ENCODE peak calls at places on chromosomes 16 and 17, in six cellular contexts. One of them, this sample, is unnamed. For H3K9me3, the result is how much of the 10 kb centered on the place peaks cover.

GRCh38 chr16:29789775-29790182 is 772 bp upstream of the KIF22 start:
- DNase-seq in K562: no peak
- DNase-seq in GM12878: no peak
- DNase-seq in H1: no peak
- DNase-seq in HepG2: no peak
- DNase-seq in HCT116: no peak
- DNase-seq in this sample: no peak

GRCh38 chr16:46971271-46971670 is 2.2 kb downstream of the DNAJA2 start:
- DNase-seq in H1: no peak
- DNase-seq in GM12878: no peak
- DNase-seq in HCT116: no peak
- DNase-seq in HepG2: no peak
- DNase-seq in K562: no peak
- DNase-seq in this sample: no peak

GRCh38 chr17:65593870-65594584 is 32.6 kb upstream of the AXIN2 start:
- DNase-seq in H1: no peak
- DNase-seq in HepG2: no peak
- DNase-seq in HCT116: no peak
- DNase-seq in K562: no peak
- DNase-seq in GM12878: no peak
- DNase-seq in this sample: no peak

GRCh38 chr16:86424413-86424812 is 85.9 kb upstream of the FOXF1 start:
- DNase-seq in GM12878: no peak
- DNase-seq in HepG2: no peak
- DNase-seq in K562: no peak
- DNase-seq in HCT116: no peak
- DNase-seq in H1: no peak
- DNase-seq in this sample: peak

GRCh38 chr16:27495191-27495590 is 54.5 kb downstream of the GTF3C1 start:
- DNase-seq in GM12878: no peak
- DNase-seq in HepG2: no peak
- DNase-seq in H1: no peak
- DNase-seq in K562: no peak
- DNase-seq in HCT116: no peak
- DNase-seq in this sample: no peak

GRCh38 chr17:48954300-48954755 is 9.7 kb upstream of the SNF8 start:
- DNase-seq in HCT116: peak
- DNase-seq in K562: peak
- DNase-seq in H1: peak
- DNase-seq in GM12878: no peak
- DNase-seq in HepG2: peak
- DNase-seq in this sample: peak

GRCh38 chr16:57795431-57795878 is 6.8 kb downstream of the KIFC3 start:
- DNase-seq in HepG2: peak
- DNase-seq in H1: peak
- DNase-seq in HCT116: peak
- DNase-seq in K562: peak
- DNase-seq in GM12878: no peak
- DNase-seq in this sample: peak

GRCh38 chr16:383326-384020 is 1.7 kb upstream of the PGAP6 start:
- DNase-seq in HCT116: peak
- DNase-seq in GM12878: peak
- DNase-seq in K562: no peak
- DNase-seq in H1: peak
- DNase-seq in HepG2: no peak
- DNase-seq in this sample: no peak

GRCh38 chr16:77332792-77333191 is 102.0 kb downstream of the ADAMTS18 start:
- DNase-seq in GM12878: no peak
- DNase-seq in HCT116: no peak
- DNase-seq in HepG2: no peak
- DNase-seq in H1: no peak
- DNase-seq in K562: no peak
- DNase-seq in this sample: no peak

GRCh38 chr16:81714593-81714992 is 64.5 kb upstream of the PLCG2 start:
- DNase-seq in H1: no peak
- DNase-seq in HepG2: no peak
- DNase-seq in GM12878: no peak
- DNase-seq in K562: no peak
- DNase-seq in HCT116: no peak
- DNase-seq in this sample: no peak

GRCh38 chr16:11913425-11914079 is 2.2 kb downstream of the GSPT1 start:
- DNase-seq in HepG2: no peak
- DNase-seq in GM12878: no peak
- DNase-seq in HCT116: no peak
- DNase-seq in H1: no peak
- DNase-seq in K562: no peak
- DNase-seq in this sample: no peak

GRCh38 chr17:4607773-4608187 is 23.5 kb downstream of the SMTNL2 start:
- DNase-seq in HepG2: no peak
- DNase-seq in HCT116: no peak
- DNase-seq in H1: no peak
- DNase-seq in GM12878: no peak
- DNase-seq in K562: peak
- DNase-seq in this sample: no peak

GRCh38 chr17:80603380-80603779 is 58.7 kb downstream of the RPTOR start:
- DNase-seq in HCT116: no peak
- DNase-seq in H1: no peak
- DNase-seq in HepG2: no peak
- DNase-seq in GM12878: no peak
- DNase-seq in K562: no peak
- DNase-seq in this sample: no peak

GRCh38 chr17:56876766-56877179 is 37.1 kb downstream of the TRIM25 start:
- DNase-seq in H1: no peak
- DNase-seq in K562: peak
- DNase-seq in GM12878: no peak
- DNase-seq in HepG2: no peak
- DNase-seq in HCT116: no peak
- DNase-seq in this sample: no peak

GRCh38 chr16:11276880-11277593 is 757 bp upstream of the PRM2 start:
- DNase-seq in HCT116: no peak
- DNase-seq in HepG2: no peak
- DNase-seq in H1: no peak
- DNase-seq in K562: no peak
- DNase-seq in GM12878: no peak
- DNase-seq in this sample: no peak

GRCh38 chr16:49498241-49499017 is 124.8 kb downstream of the C16orf78 start:
- DNase-seq in H1: no peak
- DNase-seq in K562: no peak
- DNase-seq in HCT116: no peak
- DNase-seq in GM12878: no peak
- DNase-seq in HepG2: no peak
- DNase-seq in this sample: no peak

GRCh38 chr17:27958708-27959381 is 65.7 kb upstream of the LYRM9 start:
- DNase-seq in HepG2: no peak
- DNase-seq in H1: no peak
- DNase-seq in HCT116: no peak
- DNase-seq in K562: no peak
- DNase-seq in GM12878: no peak
- DNase-seq in this sample: peak

GRCh38 chr17:77877019-77877418 is 81.5 kb upstream of the TNRC6C start:
- DNase-seq in HCT116: no peak
- DNase-seq in H1: no peak
- DNase-seq in HepG2: no peak
- DNase-seq in GM12878: no peak
- DNase-seq in K562: no peak
- DNase-seq in this sample: no peak

GRCh38 chr17:64230551-64231408 is 32.3 kb downstream of the TEX2 start:
- DNase-seq in GM12878: no peak
- DNase-seq in HepG2: no peak
- DNase-seq in K562: no peak
- DNase-seq in H1: no peak
- DNase-seq in HCT116: no peak
- DNase-seq in this sample: no peak

GRCh38 chr17:6279659-6280058 is 155.3 kb downstream of the AIPL1 start:
- DNase-seq in HepG2: peak
- DNase-seq in GM12878: no peak
- DNase-seq in H1: peak
- DNase-seq in HCT116: peak
- DNase-seq in K562: no peak
- DNase-seq in this sample: peak

GRCh38 chr16:58679763-58680162 is 4.8 kb downstream of the SLC38A7 start:
- DNase-seq in HCT116: no peak
- DNase-seq in H1: no peak
- DNase-seq in GM12878: no peak
- DNase-seq in HepG2: no peak
- DNase-seq in K562: no peak
- DNase-seq in this sample: no peak

GRCh38 chr17:11264183-11264871 is 23.3 kb downstream of the SHISA6 start:
- DNase-seq in HCT116: peak
- DNase-seq in K562: peak
- DNase-seq in H1: no peak
- DNase-seq in GM12878: no peak
- DNase-seq in HepG2: peak
- DNase-seq in this sample: no peak

GRCh38 chr17:42535400-42536047 is 517 bp upstream of the NAGLU start:
- DNase-seq in H1: no peak
- DNase-seq in GM12878: no peak
- DNase-seq in K562: no peak
- DNase-seq in HepG2: no peak
- DNase-seq in HCT116: no peak
- DNase-seq in this sample: no peak

GRCh38 chr17:65588194-65588808 is 26.9 kb upstream of the AXIN2 start:
- DNase-seq in K562: peak
- DNase-seq in HCT116: peak
- DNase-seq in HepG2: peak
- DNase-seq in GM12878: no peak
- DNase-seq in H1: no peak
- DNase-seq in this sample: no peak

GRCh38 chr17:77421635-77421982 is 280.8 kb downstream of the SEC14L1 start:
- DNase-seq in HepG2: no peak
- DNase-seq in K562: no peak
- DNase-seq in H1: no peak
- DNase-seq in GM12878: no peak
- DNase-seq in HCT116: no peak
- DNase-seq in this sample: no peak

GRCh38 chr16:3458852-3459361 is 15.4 kb downstream of the NAA60 start:
- DNase-seq in K562: no peak
- DNase-seq in H1: no peak
- DNase-seq in HepG2: peak
- DNase-seq in HCT116: no peak
- DNase-seq in GM12878: no peak
- DNase-seq in this sample: no peak

GRCh38 chr16:51133130-51133529 is 17.9 kb downstream of the SALL1 start:
- DNase-seq in HCT116: no peak
- DNase-seq in GM12878: no peak
- DNase-seq in H1: peak
- DNase-seq in HepG2: no peak
- DNase-seq in K562: no peak
- DNase-seq in this sample: no peak

GRCh38 chr16:30409125-30410060 is 2.0 kb downstream of the ZNF771 start:
- DNase-seq in GM12878: peak
- DNase-seq in H1: peak
- DNase-seq in HepG2: peak
- DNase-seq in K562: peak
- DNase-seq in HCT116: peak
- DNase-seq in this sample: peak

GRCh38 chr17:20159406-20160075 is 150.4 kb downstream of the SPECC1 start:
- DNase-seq in HCT116: no peak
- DNase-seq in HepG2: no peak
- DNase-seq in GM12878: no peak
- DNase-seq in H1: no peak
- DNase-seq in K562: no peak
- DNase-seq in this sample: no peak

GRCh38 chr16:56382901-56383355 is 42.4 kb downstream of the AMFR start:
- DNase-seq in K562: no peak
- DNase-seq in HepG2: peak
- DNase-seq in HCT116: no peak
- DNase-seq in H1: no peak
- DNase-seq in GM12878: no peak
- DNase-seq in this sample: no peak
- H3K9me3 ChIP-seq in K562: under half
- H3K9me3 ChIP-seq in HepG2: under half
- H3K9me3 ChIP-seq in HCT116: under half
- H3K9me3 ChIP-seq in H1: under half
- H3K9me3 ChIP-seq in GM12878: under half
- H3K9me3 ChIP-seq in this sample: under half

GRCh38 chr17:78884148-78884870 is 18.7 kb downstream of the CEP295NL start:
- DNase-seq in HepG2: no peak
- DNase-seq in K562: no peak
- DNase-seq in HCT116: no peak
- DNase-seq in GM12878: no peak
- DNase-seq in H1: peak
- DNase-seq in this sample: no peak
- TF ChIP-seq ZNF274 in HepG2: no peak
- TF ChIP-seq ZNF274 in K562: no peak
- TF ChIP-seq ZNF274 in HCT116: no peak
- TF ChIP-seq ZNF274 in GM12878: no peak
- TF ChIP-seq ZNF274 in H1: no peak
- TF ChIP-seq ZNF274 in this sample: no peak

GRCh38 chr16:35365675-35366074 is 1906.3 kb downstream of the TP53TG3F start:
- DNase-seq in GM12878: no peak
- DNase-seq in HCT116: no peak
- DNase-seq in HepG2: no peak
- DNase-seq in K562: no peak
- DNase-seq in H1: no peak
- DNase-seq in this sample: no peak

GRCh38 chr16:35370617-35371016 is 1911.2 kb downstream of the TP53TG3F start:
- DNase-seq in GM12878: no peak
- DNase-seq in HCT116: no peak
- DNase-seq in K562: no peak
- DNase-seq in H1: no peak
- DNase-seq in HepG2: no peak
- DNase-seq in this sample: no peak
- H3K9me3 ChIP-seq in GM12878: under half
- H3K9me3 ChIP-seq in HCT116: under half
- H3K9me3 ChIP-seq in K562: under half
- H3K9me3 ChIP-seq in H1: half or more
- H3K9me3 ChIP-seq in HepG2: half or more
- H3K9me3 ChIP-seq in this sample: under half

GRCh38 chr17:72811976-72812687 is 280.4 kb downstream of the SLC39A11 start:
- DNase-seq in H1: no peak
- DNase-seq in HCT116: no peak
- DNase-seq in K562: no peak
- DNase-seq in GM12878: no peak
- DNase-seq in HepG2: no peak
- DNase-seq in this sample: no peak

GRCh38 chr17:72810991-72811508 is 281.4 kb downstream of the SLC39A11 start:
- DNase-seq in H1: no peak
- DNase-seq in GM12878: no peak
- DNase-seq in K562: no peak
- DNase-seq in HepG2: no peak
- DNase-seq in HCT116: no peak
- DNase-seq in this sample: no peak

GRCh38 chr17:72816406-72816805 is 276.1 kb downstream of the SLC39A11 start:
- DNase-seq in K562: no peak
- DNase-seq in GM12878: no peak
- DNase-seq in H1: no peak
- DNase-seq in HepG2: no peak
- DNase-seq in HCT116: no peak
- DNase-seq in this sample: no peak

DNA sequence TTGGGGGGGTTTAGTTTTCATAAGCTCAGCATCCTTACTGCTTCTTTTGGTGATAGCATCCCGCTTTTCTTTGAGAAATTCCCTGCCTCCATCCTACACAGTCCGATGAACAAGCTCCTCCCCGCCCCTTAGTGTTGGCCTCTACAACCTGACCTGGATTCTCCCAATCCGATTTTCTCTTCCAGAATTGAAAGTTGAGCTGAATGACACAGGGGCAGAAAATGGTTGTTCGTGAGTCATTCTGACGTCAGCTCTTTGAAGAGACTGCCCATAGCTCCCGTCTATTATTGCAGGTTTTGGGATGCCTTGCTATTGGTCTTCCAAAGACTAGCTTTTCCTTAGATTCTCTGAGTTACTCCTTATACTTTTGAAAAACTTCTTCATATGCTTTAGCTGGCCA is 279.7 kb downstream of the SLC39A11 start:
- DNase-seq in K562: no peak
- DNase-seq in HepG2: no peak
- DNase-seq in HCT116: peak
- DNase-seq in GM12878: no peak
- DNase-seq in H1: no peak
- DNase-seq in this sample: no peak
- TF ChIP-seq ZNF274 in K562: no peak
- TF ChIP-seq ZNF274 in HepG2: no peak
- TF ChIP-seq ZNF274 in HCT116: no peak
- TF ChIP-seq ZNF274 in GM12878: no peak
- TF ChIP-seq ZNF274 in H1: no peak
- TF ChIP-seq ZNF274 in this sample: no peak